ENCODE peak calls at places on chromosomes 7 and 10, in seven cellular contexts. B, P, C, U, N, L and H are unnamed samples.

GRCh38 chr7:8115547-8116402 is 146.2 kb downstream of the ICA1 start:
- DNase-seq in B (no peak), P (no peak), C (no peak), U (no peak), N (no peak), L (no peak), H (no peak)

GRCh38 chr7:120984406-120984805 is 4.1 kb upstream of the CPED1 start:
- DNase-seq in B (no peak), P (no peak), C (no peak), U (no peak), N (no peak), L (no peak), H (no peak)

GRCh38 chr7:143399151-143399550 is 9.5 kb downstream of the EPHA1 start:
- DNase-seq in B (no peak), P (no peak), C (no peak), U (no peak), N (no peak), L (no peak), H (no peak)

GRCh38 chr7:158273138-158273651 is 314.4 kb downstream of the PTPRN2 start:
- DNase-seq in B (peak), P (no peak), C (no peak), U (peak), N (no peak), L (no peak), H (no peak)

GRCh38 chr10:131437556-131438465 is 126.3 kb upstream of the TCERG1L start:
- DNase-seq in B (no peak), P (no peak), C (no peak), U (no peak), N (no peak), L (no peak), H (no peak)

GRCh38 chr10:129935102-129935860 is 28.8 kb downstream of the EBF3 start:
- DNase-seq in B (peak), P (no peak), C (no peak), U (peak), N (no peak), L (no peak), H (no peak)

GRCh38 chr7:137915266-137915665 is 68.5 kb upstream of the DGKI start:
- DNase-seq in B (no peak), P (no peak), C (no peak), U (no peak), N (no peak), L (no peak), H (no peak)

GRCh38 chr7:69610675-69611037 is 12.4 kb downstream of the AUTS2 start:
- DNase-seq in B (no peak), P (no peak), C (no peak), U (no peak), N (no peak), L (no peak), H (no peak)

GRCh38 chr10:73874267-73875138 is at the start of gene CAMK2G:
- DNase-seq in B (peak), P (peak), C (peak), U (peak), N (peak), L (peak), H (peak)

GRCh38 chr10:44335330-44336021 is 49.4 kb downstream of the CXCL12 start:
- DNase-seq in B (peak), P (no peak), C (no peak), U (no peak), N (no peak), L (no peak), H (no peak)

GRCh38 chr7:134780166-134780853 is 876 bp downstream of the CALD1 start:
- DNase-seq in B (no peak), P (no peak), C (no peak), U (no peak), N (peak), L (no peak), H (no peak)

GRCh38 chr7:115024276-115024675 is 102.4 kb downstream of the MDFIC start:
- DNase-seq in B (no peak), P (no peak), C (no peak), U (no peak), N (no peak), L (no peak), H (no peak)

GRCh38 chr10:24897326-24897926 is 55.0 kb downstream of the PRTFDC1 start:
- DNase-seq in B (no peak), P (no peak), C (no peak), U (no peak), N (no peak), L (no peak), H (no peak)

GRCh38 chr7:115216652-115217051 is 294.8 kb downstream of the MDFIC start:
- DNase-seq in B (no peak), P (no peak), C (no peak), U (no peak), N (no peak), L (no peak), H (no peak)

GRCh38 chr10:15436696-15437095 is 65.6 kb upstream of the FAM171A1 start:
- DNase-seq in B (no peak), P (no peak), C (no peak), U (no peak), N (no peak), L (no peak), H (no peak)

GRCh38 chr7:20214787-20215669 is 2.2 kb downstream of the MACC1 start:
- DNase-seq in B (no peak), P (no peak), C (no peak), U (no peak), N (no peak), L (no peak), H (no peak)

GRCh38 chr7:3200504-3200903 is 100.5 kb upstream of the SDK1 start:
- DNase-seq in B (no peak), P (peak), C (peak), U (peak), N (no peak), L (no peak), H (no peak)

GRCh38 chr7:127924874-127925273 is 106.4 kb downstream of the LRRC4 start:
- DNase-seq in B (no peak), P (no peak), C (no peak), U (no peak), N (no peak), L (no peak), H (no peak)

GRCh38 chr10:50590935-50591334 is 32.8 kb downstream of the SGMS1 start:
- DNase-seq in B (no peak), P (no peak), C (no peak), U (no peak), N (no peak), L (no peak), H (no peak)

GRCh38 chr10:49008505-49009202 is 69.0 kb upstream of the LRRC18 start:
- DNase-seq in B (no peak), P (no peak), C (no peak), U (no peak), N (no peak), L (no peak), H (no peak)

GRCh38 chr7:96219382-96220130 is 102.3 kb downstream of the SLC25A13 start:
- DNase-seq in B (no peak), P (no peak), C (no peak), U (no peak), N (peak), L (no peak), H (no peak)

GRCh38 chr7:73717025-73717807 is 2.3 kb downstream of the STX1A start:
- DNase-seq in B (no peak), P (no peak), C (no peak), U (no peak), N (no peak), L (no peak), H (no peak)

GRCh38 chr7:113083132-113083833 is 3.3 kb downstream of the GPR85 start:
- DNase-seq in B (no peak), P (no peak), C (no peak), U (no peak), N (no peak), L (no peak), H (no peak)

GRCh38 chr10:73585223-73585784 is 5.8 kb downstream of the USP54 start:
- DNase-seq in B (no peak), P (no peak), C (no peak), U (no peak), N (peak), L (no peak), H (no peak)

GRCh38 chr7:155315977-155316376 is 18.3 kb downstream of the INSIG1 start:
- DNase-seq in B (no peak), P (no peak), C (no peak), U (no peak), N (no peak), L (no peak), H (no peak)

GRCh38 chr10:127041561-127041960 is 136.3 kb downstream of the DOCK1 start:
- DNase-seq in B (no peak), P (no peak), C (no peak), U (no peak), N (no peak), L (no peak), H (no peak)

GRCh38 chr7:3922175-3922635 is 621.2 kb downstream of the SDK1 start:
- DNase-seq in B (no peak), P (peak), C (no peak), U (peak), N (peak), L (no peak), H (no peak)

GRCh38 chr10:13890233-13890616 is 303.5 kb downstream of the PRPF18 start:
- DNase-seq in B (no peak), P (no peak), C (no peak), U (no peak), N (no peak), L (no peak), H (no peak)

GRCh38 chr7:71650653-71651337 is 518.9 kb downstream of the GALNT17 start:
- DNase-seq in B (no peak), P (no peak), C (no peak), U (no peak), N (no peak), L (no peak), H (no peak)

GRCh38 chr10:11551915-11552602 is 59.4 kb downstream of the USP6NL start:
- DNase-seq in B (no peak), P (no peak), C (no peak), U (no peak), N (no peak), L (no peak), H (no peak)

GRCh38 chr10:59108886-59109288 is 67.6 kb upstream of the PHYHIPL start:
- DNase-seq in B (no peak), P (no peak), C (no peak), U (no peak), N (no peak), L (no peak), H (no peak)

GRCh38 chr10:12780634-12781601 is 220.6 kb downstream of the CCDC3 start:
- DNase-seq in B (no peak), P (no peak), C (no peak), U (no peak), N (no peak), L (no peak), H (no peak)

GRCh38 chr10:43938810-43939209 is 290.1 kb upstream of the ZNF32 start:
- DNase-seq in B (no peak), P (no peak), C (no peak), U (no peak), N (no peak), L (no peak), H (no peak)

GRCh38 chr10:30662809-30663208 is 33.3 kb upstream of the LYZL2 start:
- DNase-seq in B (no peak), P (no peak), C (no peak), U (no peak), N (no peak), L (no peak), H (no peak)

GRCh38 chr7:30412810-30413504 is 65.6 kb downstream of the NOD1 start:
- DNase-seq in B (no peak), P (peak), C (peak), U (peak), N (peak), L (no peak), H (no peak)

GRCh38 chr7:48366096-48366495 is 194.8 kb downstream of the ABCA13 start:
- DNase-seq in B (no peak), P (no peak), C (no peak), U (no peak), N (no peak), L (no peak), H (no peak)

GRCh38 chr7:39987641-39988347 is 37.7 kb downstream of the CDK13 start:
- DNase-seq in B (no peak), P (no peak), C (no peak), U (no peak), N (no peak), L (no peak), H (no peak)

DNA sequence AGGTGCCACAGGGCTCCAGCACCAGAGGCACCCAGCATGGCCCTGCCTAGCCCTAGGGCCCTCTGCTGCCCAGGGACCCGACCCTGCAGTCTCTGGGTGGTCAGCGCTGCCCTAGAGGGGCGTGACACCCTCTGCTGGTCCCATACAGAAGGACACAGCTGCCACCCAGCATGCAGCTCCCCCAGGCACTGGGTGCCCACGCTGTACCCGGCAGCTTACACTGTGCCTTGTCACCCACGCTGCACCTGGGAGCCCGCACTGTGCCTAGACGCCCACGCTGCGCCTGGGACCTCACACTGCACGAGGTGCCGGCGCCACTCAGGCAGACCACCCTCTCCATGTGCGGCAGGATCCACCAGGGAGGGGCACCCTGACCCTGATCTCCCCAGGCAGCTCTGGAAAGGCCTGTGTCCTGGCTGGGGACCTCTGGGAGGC is 55.2 kb downstream of the PWWP2B start:
- DNase-seq in B (peak), P (peak), C (no peak), U (no peak), N (no peak), L (peak), H (no peak)
- TF ChIP-seq CTCF in B (peak), P (peak), C (no peak), U (no peak), N (peak), L (no peak), H (no peak)

GRCh38 chr10:99854860-99855259 is 72.4 kb downstream of the ABCC2 start:
- DNase-seq in B (no peak), P (no peak), C (no peak), U (no peak), N (peak), L (peak), H (peak)
- TF ChIP-seq CTCF in B (peak), P (peak), C (no peak), U (no peak), N (peak), L (peak), H (peak)

GRCh38 chr7:98997836-98998235 is 119.5 kb downstream of the TRRAP start:
- DNase-seq in B (no peak), P (no peak), C (no peak), U (no peak), N (no peak), L (no peak), H (no peak)
- TF ChIP-seq CTCF in B (no peak), P (no peak), C (no peak), U (no peak), N (no peak), L (no peak), H (no peak)

GRCh38 chr10:102241444-102242117 is at the start of gene PITX3:
- DNase-seq in B (peak), P (peak), C (peak), U (peak), N (peak), L (peak), H (no peak)
- TF ChIP-seq CTCF in B (no peak), P (no peak), C (no peak), U (no peak), N (no peak), L (no peak), H (no peak)

DNA sequence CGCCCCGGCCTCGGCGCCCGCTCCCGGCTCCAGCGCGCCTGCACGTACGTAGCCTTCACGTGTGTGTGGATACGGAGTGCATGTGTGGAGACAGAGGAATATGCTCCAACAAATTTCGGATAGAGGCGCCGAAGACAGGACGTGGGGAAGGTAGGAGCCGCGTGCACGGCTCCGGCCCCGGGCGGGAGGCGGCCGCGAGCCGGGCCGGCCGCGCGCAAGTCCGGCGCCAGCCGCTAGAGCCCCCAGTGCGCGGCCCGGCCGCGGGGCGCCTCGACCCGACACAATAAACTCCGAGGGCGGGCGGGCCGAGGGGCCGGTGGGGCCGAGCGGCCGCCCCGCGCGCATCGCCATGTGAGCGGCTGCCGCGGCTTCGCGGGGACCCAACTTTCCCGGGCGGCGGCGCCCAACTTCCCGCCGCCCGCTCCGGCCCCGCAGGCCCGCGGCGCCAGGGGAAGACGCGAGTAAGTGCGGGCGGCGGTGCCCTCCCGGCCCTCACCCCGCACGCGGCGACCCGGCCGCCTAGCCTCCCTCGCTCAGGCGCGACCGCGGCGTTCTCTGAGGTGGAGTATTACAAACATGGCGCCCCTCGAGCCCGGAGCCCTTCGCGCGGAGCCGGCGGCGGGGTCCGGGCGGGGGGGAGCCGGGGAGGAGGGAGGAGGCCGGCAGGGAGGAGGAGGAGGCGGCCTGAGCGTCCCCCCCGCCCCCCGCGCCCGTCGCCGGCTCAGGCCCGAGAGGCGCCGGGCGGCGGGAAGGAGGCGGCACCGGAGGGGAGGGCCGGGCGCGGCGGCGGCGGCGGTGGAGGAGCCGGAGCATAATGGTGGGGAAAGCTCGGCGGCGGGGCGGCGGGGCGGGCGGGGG is at the start of gene ZMYND11:
- DNase-seq in B (peak), P (peak), C (peak), U (peak), N (peak), L (peak), H (peak)
- TF ChIP-seq CTCF in B (peak), P (no peak), C (no peak), U (no peak), N (peak), L (peak), H (no peak)

GRCh38 chr7:1945558-1945957 is 275.5 kb downstream of the ELFN1 start:
- DNase-seq in B (peak), P (no peak), C (no peak), U (no peak), N (no peak), L (peak), H (no peak)
- TF ChIP-seq CTCF in B (no peak), P (no peak), C (no peak), U (no peak), N (no peak), L (no peak), H (no peak)

GRCh38 chr7:116632349-116632748 is 39.6 kb upstream of the MET start:
- DNase-seq in B (no peak), P (no peak), C (no peak), U (no peak), N (no peak), L (no peak), H (no peak)

GRCh38 chr7:116631676-116632075 is 40.3 kb upstream of the MET start:
- DNase-seq in B (no peak), P (no peak), C (no peak), U (no peak), N (no peak), L (no peak), H (no peak)

GRCh38 chr7:116630932-116631449 is 41.0 kb upstream of the MET start:
- DNase-seq in B (peak), P (peak), C (peak), U (peak), N (peak), L (no peak), H (no peak)

GRCh38 chr7:116630357-116630756 is 41.6 kb upstream of the MET start:
- DNase-seq in B (no peak), P (no peak), C (no peak), U (no peak), N (no peak), L (no peak), H (no peak)

GRCh38 chr7:116633131-116633988 is 38.6 kb upstream of the MET start:
- DNase-seq in B (peak), P (no peak), C (no peak), U (peak), N (peak), L (no peak), H (no peak)
- TF ChIP-seq CTCF in B (peak), P (no peak), C (no peak), U (no peak), N (no peak), L (no peak), H (no peak)

DNA sequence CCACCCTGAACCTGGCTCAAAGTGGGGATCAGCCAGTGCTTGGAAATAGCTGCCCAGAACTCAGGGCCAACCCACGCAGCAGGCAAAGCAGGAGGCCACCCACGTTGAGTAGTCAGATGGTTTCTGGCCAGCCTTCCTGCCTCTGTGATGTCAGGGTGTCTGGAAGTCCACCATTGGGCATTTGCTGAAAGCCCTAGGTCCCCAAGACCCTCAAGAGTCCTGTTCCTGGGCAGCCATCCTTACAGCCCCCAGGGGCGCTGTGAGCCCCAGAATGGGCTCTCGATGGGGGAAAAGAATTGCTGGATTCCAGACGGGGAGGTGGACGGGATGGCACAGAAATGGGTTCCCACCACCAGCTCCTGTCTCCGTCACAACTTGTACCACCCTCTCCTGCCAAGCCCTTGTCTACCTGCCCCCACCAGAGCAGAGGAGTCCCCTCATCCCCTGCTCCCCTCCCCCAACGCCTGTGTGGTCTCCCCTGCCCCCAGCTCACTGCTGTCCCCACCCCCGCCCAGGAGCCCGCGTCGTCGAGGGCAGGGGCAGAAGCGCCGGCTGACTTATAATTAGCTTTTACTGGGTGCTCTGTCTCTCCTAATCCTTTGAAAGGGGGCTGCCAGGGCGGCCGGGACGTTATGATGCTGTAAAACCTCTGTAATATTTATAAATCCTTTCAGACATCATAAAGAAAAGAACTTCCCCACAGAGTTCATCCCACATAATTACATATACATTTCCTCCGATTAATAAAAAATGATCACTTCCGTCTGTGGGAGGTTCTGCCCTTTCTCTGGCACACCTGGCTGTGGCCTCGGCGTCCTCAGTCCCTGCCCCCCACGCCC is 3.8 kb downstream of the MYL10 start:
- DNase-seq in B (no peak), P (no peak), C (no peak), U (no peak), N (peak), L (no peak), H (no peak)
- TF ChIP-seq CTCF in B (no peak), P (no peak), C (no peak), U (no peak), N (no peak), L (no peak), H (no peak)